ENCODE peak calls at places on chromosomes 13 and 19, in seven cellular contexts. Y, Z, R, D, Q, N and G are unnamed samples.

GRCh38 chr13:85709721-85710120 is 89.5 kb downstream of the SLITRK6 start:
- DNase-seq in R (no peak), Q (no peak), D (no peak), Z (no peak), N (no peak), Y (no peak), G (no peak)

GRCh38 chr13:27211771-27212364 is 39.5 kb upstream of the RPL21 start:
- DNase-seq in D (peak; percentile 31), Z (no peak), R (peak; percentile 70), Y (no peak), Q (no peak), N (no peak), G (peak; percentile 86)

GRCh38 chr13:43167058-43167457 is 143.7 kb downstream of the DNAJC15 start:
- DNase-seq in N (no peak), R (no peak), D (no peak), Y (no peak), Z (no peak), Q (no peak), G (no peak)

GRCh38 chr19:33442706-33443105 is 69.2 kb downstream of the CEBPG start:
- DNase-seq in N (no peak), D (no peak), Y (no peak), R (no peak), Q (no peak), Z (no peak), G (no peak)

GRCh38 chr13:111177081-111177711 is 62.1 kb downstream of the ARHGEF7 start:
- DNase-seq in D (no peak), N (peak; percentile 55), Q (no peak), Z (no peak), Y (peak; percentile 64), R (peak; percentile 88), G (peak; percentile 68)

GRCh38 chr13:40231311-40231710 is 435.1 kb downstream of the FOXO1 start:
- DNase-seq in Z (no peak), N (no peak), Y (no peak), R (no peak), D (no peak), Q (no peak), G (no peak)

GRCh38 chr19:18385675-18386542 is at the start of gene GDF15:
- DNase-seq in D (no peak), R (peak; percentile 98), Y (peak; percentile 24), Q (peak; percentile 90), N (no peak), Z (no peak), G (peak; percentile 87)

GRCh38 chr13:93055233-93055632 is 171.4 kb upstream of the GPC6 start:
- DNase-seq in Y (no peak), R (no peak), Q (no peak), D (no peak), Z (no peak), N (no peak), G (no peak)

GRCh38 chr13:38176664-38177063 is 173.0 kb upstream of the UFM1 start:
- DNase-seq in Z (no peak), R (no peak), D (no peak), N (no peak), Y (no peak), Q (no peak), G (no peak)

GRCh38 chr19:23957660-23958281 is 43.1 kb downstream of the ZNF726 start:
- DNase-seq in R (peak; percentile 46), D (peak; percentile 14), Q (peak; percentile 96), Z (no peak), N (no peak), Y (no peak), G (peak; percentile 82)

GRCh38 chr19:15629003-15629880 is 11.5 kb upstream of the CYP4F3 start:
- DNase-seq in N (peak; percentile 83), D (no peak), Q (peak; percentile 65), Y (peak; percentile 92), R (peak; percentile 62), Z (peak; percentile 22), G (peak; percentile 19)

GRCh38 chr13:49235856-49236431 is 11.8 kb upstream of the CDADC1 start:
- DNase-seq in Z (no peak), R (no peak), N (no peak), Y (no peak), Q (no peak), D (no peak), G (no peak)

GRCh38 chr19:1003283-1003682 is 3.1 kb downstream of the GRIN3B start:
- DNase-seq in Y (no peak), N (no peak), D (no peak), Q (no peak), Z (no peak), R (no peak), G (no peak)

GRCh38 chr13:20891768-20892167 is 10.8 kb downstream of the XPO4 start:
- DNase-seq in Z (no peak), R (no peak), Y (no peak), Q (no peak), D (no peak), N (no peak), G (no peak)

GRCh38 chr13:68176486-68176885 is 946.4 kb upstream of the PCDH9 start:
- DNase-seq in R (peak; percentile 93), N (no peak), D (no peak), Y (no peak), Z (no peak), Q (no peak), G (peak; percentile 36)

GRCh38 chr19:11405846-11406643 is 13.1 kb downstream of the RGL3 start:
- DNase-seq in Q (no peak), N (no peak), Y (peak; percentile 39), R (no peak), D (no peak), Z (no peak), G (no peak)

GRCh38 chr19:2188708-2189385 is 25.1 kb downstream of the DOT1L start:
- DNase-seq in Y (no peak), N (no peak), R (no peak), Q (no peak), Z (no peak), D (no peak), G (peak; percentile 86)

GRCh38 chr19:9757544-9758501 is 10.7 kb downstream of the ZNF846 start:
- DNase-seq in Y (no peak), Z (no peak), Q (no peak), N (no peak), D (no peak), R (peak; percentile 8), G (no peak)

GRCh38 chr19:8585057-8585893 is 8.0 kb upstream of the MYO1F start:
- DNase-seq in Y (no peak), N (no peak), Z (no peak), Q (no peak), R (no peak), D (no peak), G (no peak)

GRCh38 chr13:40665061-40665753 is 1.2 kb downstream of the FOXO1 start:
- DNase-seq in R (no peak), Z (no peak), N (no peak), D (no peak), Y (peak; percentile 17), Q (peak; percentile 66), G (no peak)